ENCODE peak calls at places on chromosomes 3 and 15, in eight cellular contexts. L is pancreas; T is effector CD4-positive, alpha-beta T cell; K is non-pigmented ciliary epithelial cell; V is natural killer cell treated with Interleukin-12 subunit alpha and Interleukin-12 subunit beta and Interleukin-15 and Interleukin-18, amount 100 ng/mL, for 72 hours; D is ureter; Q is AG08396; C is NAMALWA. N is an unnamed sample.

GRCh38 chr3:159989973-159990846 is 1.6 kb downstream of the IL12A start:
- DNase-seq in L (no peak), T (no peak), K (no peak), V (no peak), D (no peak), Q (no peak), C (no peak), N (no peak)

GRCh38 chr3:64417816-64418215 is 192.6 kb upstream of the PRICKLE2 start:
- DNase-seq in L (no peak), T (no peak), K (no peak), V (no peak), D (no peak), Q (peak), C (no peak), N (no peak)

GRCh38 chr3:125589743-125590142 is 5.6 kb downstream of the OSBPL11 start:
- DNase-seq in L (no peak), T (no peak), K (no peak), V (no peak), D (no peak), Q (no peak), C (peak), N (no peak)

GRCh38 chr15:91508633-91509032 is 344.9 kb upstream of the SLCO3A1 start:
- DNase-seq in L (no peak), T (no peak), K (no peak), V (no peak), D (no peak), Q (no peak), C (no peak), N (no peak)

GRCh38 chr3:125019271-125019670 is 36.5 kb downstream of the HEG1 start:
- DNase-seq in L (no peak), T (no peak), K (no peak), V (peak), D (no peak), Q (no peak), C (no peak), N (no peak)

GRCh38 chr3:120683213-120683612 is 1.2 kb upstream of the HGD start:
- DNase-seq in L (peak), T (no peak), K (no peak), V (no peak), D (no peak), Q (no peak), C (no peak), N (no peak)

GRCh38 chr3:52873433-52874159 is 23.8 kb downstream of the STIMATE start:
- DNase-seq in L (no peak), T (no peak), K (no peak), V (no peak), D (no peak), Q (peak), C (no peak), N (no peak)

GRCh38 chr3:88725440-88725839 is 382.0 kb upstream of the EPHA3 start:
- DNase-seq in L (no peak), T (no peak), K (no peak), V (no peak), D (no peak), Q (no peak), C (no peak), N (no peak)

GRCh38 chr15:77527164-77527778 is 105.4 kb downstream of the LINGO1 start:
- DNase-seq in L (peak), T (no peak), K (no peak), V (no peak), D (peak), Q (peak), C (no peak), N (no peak)

GRCh38 chr15:75918135-75918534 is 14.5 kb downstream of the FBXO22 start:
- DNase-seq in L (no peak), T (no peak), K (no peak), V (no peak), D (no peak), Q (no peak), C (no peak), N (no peak)

GRCh38 chr3:32048487-32049174 is 57.8 kb upstream of the GPD1L start:
- DNase-seq in L (no peak), T (no peak), K (no peak), V (no peak), D (no peak), Q (no peak), C (no peak), N (no peak)

GRCh38 chr3:140308535-140308934 is 369.3 kb upstream of the TRIM42 start:
- DNase-seq in L (no peak), T (no peak), K (no peak), V (no peak), D (no peak), Q (no peak), C (no peak), N (no peak)

GRCh38 chr15:57772223-57772957 is 65.9 kb downstream of the POLR2M start:
- DNase-seq in L (no peak), T (no peak), K (no peak), V (no peak), D (no peak), Q (no peak), C (no peak), N (no peak)

GRCh38 chr3:45225465-45226205 is 452 bp downstream of the TMEM158 start:
- DNase-seq in L (peak), T (peak), K (no peak), V (no peak), D (no peak), Q (peak), C (no peak), N (no peak)

GRCh38 chr3:71671176-71671845 is 53.9 kb downstream of the EIF4E3 start:
- DNase-seq in L (no peak), T (no peak), K (no peak), V (no peak), D (no peak), Q (no peak), C (no peak), N (no peak)

GRCh38 chr3:149398296-149398695 is 20.8 kb upstream of the TM4SF1 start:
- DNase-seq in L (no peak), T (no peak), K (no peak), V (no peak), D (no peak), Q (no peak), C (no peak), N (no peak)

GRCh38 chr3:32140943-32141342 is 34.5 kb downstream of the GPD1L start:
- DNase-seq in L (no peak), T (no peak), K (no peak), V (no peak), D (no peak), Q (no peak), C (no peak), N (no peak)

GRCh38 chr3:123329636-123330340 is 119.1 kb downstream of the ADCY5 start:
- DNase-seq in L (peak), T (no peak), K (no peak), V (no peak), D (no peak), Q (no peak), C (no peak), N (no peak)

GRCh38 chr3:18389108-18389733 is 35.9 kb downstream of the SATB1 start:
- DNase-seq in L (no peak), T (peak), K (no peak), V (no peak), D (no peak), Q (no peak), C (peak), N (no peak)

GRCh38 chr3:38602576-38603250 is 46.8 kb downstream of the SCN5A start:
- DNase-seq in L (no peak), T (no peak), K (no peak), V (peak), D (no peak), Q (no peak), C (no peak), N (no peak)

GRCh38 chr15:98952381-98952803 is 55.2 kb downstream of the PGPEP1L start:
- DNase-seq in L (no peak), T (no peak), K (no peak), V (no peak), D (no peak), Q (no peak), C (no peak), N (peak)

GRCh38 chr15:33148129-33148850 is 46.2 kb downstream of the FMN1 start:
- DNase-seq in L (no peak), T (no peak), K (no peak), V (no peak), D (no peak), Q (no peak), C (no peak), N (no peak)

GRCh38 chr15:47754312-47754711 is 37.0 kb downstream of the SEMA6D start:
- DNase-seq in L (no peak), T (no peak), K (no peak), V (no peak), D (no peak), Q (no peak), C (no peak), N (no peak)

GRCh38 chr3:117018622-117019021 is 309.0 kb downstream of the TUSC7 start:
- DNase-seq in L (no peak), T (no peak), K (no peak), V (no peak), D (no peak), Q (no peak), C (no peak), N (no peak)

GRCh38 chr15:88204584-88204983 is 52.0 kb downstream of the NTRK3 start:
- DNase-seq in L (no peak), T (no peak), K (no peak), V (no peak), D (no peak), Q (no peak), C (no peak), N (no peak)

GRCh38 chr3:48416091-48416505 is 13.8 kb downstream of the PLXNB1 start:
- DNase-seq in L (no peak), T (no peak), K (no peak), V (no peak), D (no peak), Q (no peak), C (no peak), N (no peak)

GRCh38 chr3:133949438-133949837 is 53.8 kb upstream of the RAB6B start:
- DNase-seq in L (peak), T (no peak), K (no peak), V (no peak), D (no peak), Q (no peak), C (no peak), N (no peak)

GRCh38 chr3:194421-194820 is 2.1 kb upstream of the CHL1 start:
- DNase-seq in L (no peak), T (no peak), K (no peak), V (no peak), D (no peak), Q (no peak), C (no peak), N (no peak)

GRCh38 chr3:117411991-117412390 is 702.4 kb downstream of the TUSC7 start:
- DNase-seq in L (no peak), T (no peak), K (no peak), V (no peak), D (no peak), Q (no peak), C (no peak), N (no peak)

GRCh38 chr15:75223688-75224087 is 22.0 kb downstream of the C15orf39 start:
- DNase-seq in L (no peak), T (no peak), K (no peak), V (no peak), D (no peak), Q (no peak), C (no peak), N (no peak)

GRCh38 chr3:111277226-111277625 is 205.6 kb downstream of the NECTIN3 start:
- DNase-seq in L (no peak), T (no peak), K (no peak), V (no peak), D (no peak), Q (peak), C (peak), N (no peak)

GRCh38 chr3:25592510-25592968 is 72.2 kb downstream of the TOP2B start:
- DNase-seq in L (no peak), T (no peak), K (peak), V (no peak), D (no peak), Q (peak), C (no peak), N (no peak)

GRCh38 chr3:129040579-129041300 is 19.8 kb upstream of the GP9 start:
- DNase-seq in L (peak), T (no peak), K (no peak), V (no peak), D (no peak), Q (no peak), C (no peak), N (no peak)

GRCh38 chr3:159260049-159260662 is 458.3 kb downstream of the MFSD1 start:
- DNase-seq in L (no peak), T (no peak), K (peak), V (no peak), D (peak), Q (peak), C (peak), N (no peak)

GRCh38 chr3:181541414-181541813 is 170.3 kb upstream of the SOX2 start:
- DNase-seq in L (no peak), T (no peak), K (no peak), V (no peak), D (no peak), Q (no peak), C (no peak), N (no peak)

GRCh38 chr3:47540281-47540680 is 26.8 kb upstream of the ELP6 start:
- DNase-seq in L (no peak), T (no peak), K (no peak), V (no peak), D (no peak), Q (no peak), C (no peak), N (no peak)

GRCh38 chr3:107813066-107813465 is 277.8 kb downstream of the CD47 start:
- DNase-seq in L (no peak), T (no peak), K (no peak), V (no peak), D (no peak), Q (no peak), C (no peak), N (no peak)

GRCh38 chr3:140505256-140505655 is 172.6 kb upstream of the TRIM42 start:
- DNase-seq in L (no peak), T (no peak), K (no peak), V (no peak), D (no peak), Q (no peak), C (no peak), N (no peak)